ENCODE peak calls at places on chromosomes 4 and X, in four cellular contexts. X is Peyer's patch; V is stimulated activated CD4-positive, alpha-beta T cell treated with anti-CD3 and anti-CD28 coated beads, Interleukin-4, amount 100 ng/mL, for 48 hours; Z is anterior cingulate cortex. J is an unnamed sample.

GRCh38 chrX:40908026-40908425 is 172.7 kb upstream of the MED14 start:
- DNase-seq in X (no peak), V (no peak), Z (no peak), J (no peak)

GRCh38 chrX:150874448-150874847 is 24.0 kb downstream of the CD99L2 start:
- DNase-seq in X (no peak), V (no peak), Z (no peak), J (no peak)

GRCh38 chrX:115591856-115592842 is 31.2 kb downstream of the PLS3 start:
- DNase-seq in X (no peak), V (no peak), Z (no peak), J (no peak)

GRCh38 chrX:131607796-131608369 is 64.0 kb downstream of the OR13H1 start:
- DNase-seq in X (no peak), V (no peak), Z (no peak), J (no peak)

GRCh38 chrX:16239211-16239610 is 71.9 kb downstream of the MAGEB17 start:
- DNase-seq in X (no peak), V (no peak), Z (no peak), J (no peak)

GRCh38 chrX:45322382-45322781 is 121.7 kb upstream of the DIPK2B start:
- DNase-seq in X (no peak), V (no peak), Z (no peak), J (peak)

GRCh38 chr4:101284546-101284945 is 62.8 kb downstream of the PPP3CA start:
- DNase-seq in X (no peak), V (no peak), Z (no peak), J (no peak)

GRCh38 chr4:169238445-169238844 is 32.3 kb downstream of the SH3RF1 start:
- DNase-seq in X (no peak), V (no peak), Z (no peak), J (no peak)